ENCODE peak calls at places on chromosomes 4 and X, in seven cellular contexts. L is suprapubic skin, C is upper lobe of right lung, S is heart right ventricle, X is ovary, A is lower lobe of right lung, I is PC-3. K is an unnamed sample.

GRCh38 chrX:104343408-104344129 is 88.8 kb upstream of the ESX1 start:
- DNase-seq in C (no peak), L (no peak), A (no peak), X (no peak), I (peak; percentile 94), S (no peak), K (no peak)

GRCh38 chr4:67122029-67122428 is 423.3 kb downstream of the CENPC start:
- DNase-seq in S (no peak), C (no peak), L (no peak), I (peak; percentile 66), X (no peak), A (no peak), K (no peak)

GRCh38 chrX:12999422-12999821 is 24.5 kb downstream of the TMSB4X start:
- DNase-seq in X (no peak), L (no peak), C (no peak), I (no peak), S (no peak), A (no peak), K (no peak)

GRCh38 chrX:154401918-154402621 is 3.9 kb downstream of the RPL10 start:
- DNase-seq in C (no peak), I (peak; percentile 44), A (no peak), X (no peak), L (no peak), S (no peak), K (no peak)

GRCh38 chrX:9569875-9570274 is 105.0 kb downstream of the TBL1X start:
- DNase-seq in C (no peak), L (no peak), S (no peak), X (no peak), A (no peak), I (no peak), K (no peak)

GRCh38 chrX:153993079-153993478 is 20.5 kb downstream of the TMEM187 start:
- DNase-seq in X (no peak), L (no peak), A (no peak), C (no peak), S (no peak), I (no peak), K (no peak)

GRCh38 chr4:145984563-145984962 is 45.9 kb upstream of the ZNF827 start:
- DNase-seq in C (no peak), S (no peak), L (no peak), I (no peak), A (no peak), X (no peak), K (no peak)

GRCh38 chrX:68686684-68687045 is 39.2 kb downstream of the STARD8 start:
- DNase-seq in A (peak; percentile 53), X (no peak), I (no peak), S (no peak), L (no peak), C (no peak), K (peak; percentile 37)

GRCh38 chr4:66972087-66972486 is 573.2 kb downstream of the CENPC start:
- DNase-seq in I (peak; percentile 48), L (no peak), C (no peak), X (no peak), S (no peak), A (no peak), K (no peak)

GRCh38 chr4:72325215-72325614 is 243.8 kb downstream of the ADAMTS3 start:
- DNase-seq in A (no peak), C (no peak), L (no peak), X (no peak), I (peak; percentile 22), S (no peak), K (no peak)

GRCh38 chr4:7907142-7907541 is 32.5 kb downstream of the AFAP1 start:
- DNase-seq in I (no peak), X (no peak), C (no peak), L (no peak), S (no peak), A (no peak), K (no peak)

GRCh38 chr4:5592272-5592671 is 116.1 kb downstream of the EVC2 start:
- DNase-seq in L (no peak), I (no peak), S (no peak), X (no peak), C (no peak), A (no peak), K (no peak)

GRCh38 chrX:103464071-103464773 is 55.1 kb downstream of the RAB40A start:
- DNase-seq in S (no peak), X (no peak), C (no peak), A (no peak), L (no peak), I (peak; percentile 55), K (no peak)

GRCh38 chr4:185758807-185759206 is 53.2 kb downstream of the SORBS2 start:
- DNase-seq in I (no peak), C (no peak), A (no peak), L (no peak), S (no peak), X (no peak), K (no peak)
- H3K4me1 ChIP-seq in I (peaks cover 23% of the 10 kb centered on the region), C (no peaks in the 10 kb centered on the region), A (peaks cover 7% of the 10 kb centered on the region), L (peaks cover 4% of the 10 kb centered on the region), S (peaks cover 43% of the 10 kb centered on the region), X (no peaks in the 10 kb centered on the region), K (peaks cover 92% of the 10 kb centered on the region)

GRCh38 chr4:60865238-60865637 is 334.9 kb upstream of the ADGRL3 start:
- DNase-seq in I (peak; percentile 53), A (no peak), X (no peak), S (no peak), L (no peak), C (no peak), K (no peak)
- TF ChIP-seq CTCF in I (peak; percentile 63), A (peak; percentile 16), X (no peak), S (no peak), L (no peak), C (peak; percentile 5), K (peak; percentile 27)

DNA sequence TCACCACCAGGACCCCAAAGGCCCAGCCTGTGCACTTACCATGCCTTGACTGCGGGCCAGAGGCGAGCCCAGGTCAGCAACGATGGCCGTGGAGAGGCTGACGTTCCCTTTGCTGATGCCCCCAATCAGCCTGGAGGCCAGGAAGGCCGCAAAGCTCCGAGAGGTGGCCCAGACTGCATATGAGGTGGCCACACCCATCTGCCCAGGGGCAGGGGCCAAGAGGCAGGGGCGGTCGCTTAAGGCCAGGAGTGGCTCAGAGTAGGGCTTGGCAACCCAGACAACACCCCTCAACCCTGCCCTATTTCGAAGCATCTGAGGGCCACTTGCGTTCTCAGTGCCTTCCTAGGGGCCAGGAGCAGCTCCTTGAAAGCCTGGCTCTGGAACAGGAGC is 30.6 kb downstream of the NOP14 start:
- DNase-seq in I (no peak), L (peak; percentile 71), X (peak; percentile 47), C (peak; percentile 65), S (peak; percentile 27), A (no peak), K (no peak)
- H3K4me3 ChIP-seq in I (peak overlapping the region; percentile 77), L (peak overlapping the region; percentile 89), X (no peak overlapping the region), C (no peak overlapping the region), S (no peak overlapping the region), A (no peak overlapping the region), K (peak overlapping the region; percentile 84)

DNA sequence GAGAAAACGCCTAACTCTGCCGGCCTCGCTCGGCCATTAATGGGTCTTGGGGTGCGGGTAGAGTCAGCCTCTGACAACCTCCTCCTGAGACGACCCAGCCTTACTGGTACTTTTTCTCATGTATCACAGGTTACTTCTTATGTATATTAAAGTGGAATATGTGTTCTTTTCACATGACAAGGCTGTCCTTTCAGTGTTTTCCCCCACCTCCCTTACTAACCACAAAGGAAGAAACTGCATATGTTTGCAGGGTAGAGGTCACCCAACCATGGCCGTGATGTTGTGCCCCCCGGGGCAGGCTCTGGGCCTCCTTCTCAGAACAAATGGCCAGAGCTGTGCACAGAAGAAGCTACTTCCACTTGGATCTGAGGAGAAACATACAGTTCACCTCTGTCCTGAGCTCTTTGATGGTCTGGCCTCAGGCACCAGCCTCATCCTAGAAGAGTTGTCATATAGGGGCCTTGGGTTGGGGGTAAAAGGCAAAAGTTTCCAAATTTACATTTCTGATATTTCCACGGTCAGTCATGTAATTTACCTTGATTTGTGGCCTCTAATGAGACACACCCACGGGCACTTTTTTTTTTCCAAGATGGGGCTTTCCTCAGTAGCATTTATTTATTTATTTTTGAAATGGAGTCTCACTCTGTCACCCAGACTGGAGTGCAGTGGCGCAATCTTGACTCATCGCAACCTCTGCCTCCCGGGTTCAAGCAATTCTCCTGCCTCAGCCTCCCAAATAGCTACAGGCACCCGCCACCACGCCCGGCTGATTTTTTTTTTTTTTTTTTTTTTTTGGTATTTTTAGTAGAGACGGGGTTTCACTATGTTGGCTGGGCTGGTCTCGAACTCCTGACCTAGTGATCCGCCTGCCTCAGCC is 1.9 kb downstream of the SOWAHD start:
- DNase-seq in S (no peak), A (no peak), I (no peak), X (no peak), C (no peak), L (no peak), K (no peak)
- H3K4me1 ChIP-seq in S (peaks cover 4% of the 10 kb centered on the region), A (no peaks in the 10 kb centered on the region), I (peaks cover 11% of the 10 kb centered on the region), X (no peaks in the 10 kb centered on the region), C (no peaks in the 10 kb centered on the region), L (peaks cover 5% of the 10 kb centered on the region), K (no peaks in the 10 kb centered on the region)